ENCODE peak calls at places on chromosomes 16 and 17, in seven cellular contexts. P is breast epithelium, H is sigmoid colon, G is heart left ventricle, O is body of pancreas, E is transverse colon, D is IMR-90. T is an unnamed sample.

GRCh38 chr17:34756670-34757021 is 177.3 kb downstream of the TMEM132E start:
- DNase-seq in P (no peak), H (peak; percentile 56), G (peak; percentile 15), O (no peak), E (no peak), D (no peak), T (no peak)

GRCh38 chr16:73059779-73060178 is 11.9 kb upstream of the ZFHX3 start:
- DNase-seq in P (no peak), H (no peak), G (no peak), O (no peak), E (no peak), D (no peak), T (no peak)

GRCh38 chr16:75648265-75649076 is 898 bp downstream of the TERF2IP start:
- DNase-seq in P (peak; percentile 82), H (peak; percentile 90), G (peak; percentile 86), O (peak; percentile 88), E (peak; percentile 88), D (peak; percentile 65), T (peak; percentile 98)

GRCh38 chr17:69567130-69567529 is 152.6 kb downstream of the MAP2K6 start:
- DNase-seq in P (no peak), H (no peak), G (no peak), O (no peak), E (no peak), D (peak; percentile 31), T (no peak)

GRCh38 chr16:85752511-85753420 is 1.9 kb upstream of the C16orf74 start:
- DNase-seq in P (peak; percentile 87), H (peak; percentile 78), G (peak; percentile 27), O (peak; percentile 86), E (peak; percentile 46), D (peak; percentile 62), T (no peak)

GRCh38 chr17:82942166-82943130 is 102.6 kb upstream of the ZNF750 start:
- DNase-seq in P (peak; percentile 46), H (peak; percentile 50), G (no peak), O (no peak), E (peak; percentile 5), D (no peak), T (peak; percentile 71)

GRCh38 chr17:41308251-41308917 is 725 bp downstream of the KRTAP16-1 start:
- DNase-seq in P (peak; percentile 54), H (no peak), G (peak; percentile 49), O (peak; percentile 34), E (peak; percentile 63), D (no peak), T (no peak)

GRCh38 chr16:52963471-52963870 is 89.2 kb downstream of the CHD9NB start:
- DNase-seq in P (no peak), H (no peak), G (no peak), O (no peak), E (no peak), D (no peak), T (no peak)

GRCh38 chr16:11806721-11807120 is 9.7 kb upstream of the ZC3H7A start:
- DNase-seq in P (no peak), H (no peak), G (no peak), O (no peak), E (no peak), D (peak; percentile 55), T (no peak)

GRCh38 chr17:55269894-55270293 is 5.1 kb downstream of the HLF start:
- DNase-seq in P (no peak), H (no peak), G (no peak), O (no peak), E (no peak), D (no peak), T (no peak)

GRCh38 chr17:55271223-55271571 is 6.4 kb downstream of the HLF start:
- DNase-seq in P (no peak), H (no peak), G (no peak), O (no peak), E (no peak), D (no peak), T (no peak)

GRCh38 chr17:55272711-55273578 is 8.2 kb downstream of the HLF start:
- DNase-seq in P (no peak), H (no peak), G (no peak), O (no peak), E (no peak), D (no peak), T (no peak)

GRCh38 chr17:55273579-55274370 is 9.0 kb downstream of the HLF start:
- DNase-seq in P (no peak), H (peak; percentile 93), G (peak; percentile 70), O (peak; percentile 95), E (peak; percentile 34), D (no peak), T (no peak)

GRCh38 chr17:55271958-55272710 is 7.4 kb downstream of the HLF start:
- DNase-seq in P (no peak), H (no peak), G (no peak), O (no peak), E (no peak), D (no peak), T (no peak)
- H3K4me3 ChIP-seq in P (no peak overlapping the region), H (no peak overlapping the region), G (no peak overlapping the region), O (no peak overlapping the region), E (no peak overlapping the region), D (no peak overlapping the region), T (no peak overlapping the region)

GRCh38 chr17:18314731-18315497 is at the start of the genes SMCR8 and TOP3A:
- DNase-seq in P (peak; percentile 99), H (peak; percentile 99), G (peak; percentile 98), O (peak; percentile 97), E (peak; percentile 98), D (peak; percentile 98), T (peak; percentile 100)
- TF ChIP-seq POLR2A in P (peak; percentile 53), H (peak; percentile 26), G (peak; percentile 34), O (peak; percentile 10), E (peak; percentile 72), D (peak; percentile 90), T (no peak)

GRCh38 chr17:63698381-63698885 is 1.5 kb downstream of the LIMD2 start:
- DNase-seq in P (no peak), H (no peak), G (no peak), O (peak; percentile 47), E (no peak), D (no peak), T (no peak)

GRCh38 chr17:63694974-63695773 is 4.8 kb downstream of the LIMD2 start:
- DNase-seq in P (no peak), H (no peak), G (no peak), O (no peak), E (no peak), D (no peak), T (no peak)

GRCh38 chr17:63697341-63698286 is 2.3 kb downstream of the LIMD2 start:
- DNase-seq in P (no peak), H (no peak), G (no peak), O (peak; percentile 75), E (peak; percentile 83), D (no peak), T (no peak)

GRCh38 chr17:63695889-63696288 is 4.0 kb downstream of the LIMD2 start:
- DNase-seq in P (no peak), H (no peak), G (no peak), O (no peak), E (no peak), D (no peak), T (no peak)

DNA sequence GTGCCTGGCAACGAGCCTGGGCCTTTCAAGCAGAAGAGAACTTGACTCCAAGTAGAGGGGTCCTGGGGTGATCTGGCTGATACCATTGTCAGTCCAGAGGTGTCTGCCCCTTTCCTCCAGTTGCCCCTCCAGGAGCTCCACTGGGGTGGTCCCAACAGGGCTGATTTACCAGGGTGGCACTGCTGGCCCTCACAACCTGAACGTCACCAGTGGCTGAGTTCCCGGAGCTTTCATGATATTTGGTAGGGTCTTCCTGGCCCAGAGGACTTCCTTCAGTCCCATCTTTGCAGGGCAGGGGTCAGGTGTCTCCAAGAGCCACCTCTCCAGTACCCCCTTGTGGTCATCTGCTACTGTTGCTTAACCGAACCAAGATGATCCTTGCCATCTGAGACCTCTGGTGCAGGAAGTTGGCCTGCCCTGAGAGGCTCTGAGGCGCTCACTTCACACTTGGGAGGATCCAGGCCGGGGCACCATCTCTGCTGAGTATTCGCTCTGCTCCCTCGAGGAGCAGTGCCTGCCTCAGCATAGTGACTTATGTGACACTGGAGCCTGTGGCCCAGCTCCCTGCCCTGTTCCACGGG is 3.5 kb downstream of the LIMD2 start:
- DNase-seq in P (no peak), H (no peak), G (no peak), O (peak; percentile 31), E (peak; percentile 28), D (no peak), T (no peak)
- TF ChIP-seq CTCF in P (no peak), H (no peak), G (peak; percentile 18), O (peak; percentile 34), E (peak; percentile 18), D (peak; percentile 39), T (no peak)

GRCh38 chr17:68501074-68501473 is 11.2 kb upstream of the PRKAR1A start:
- DNase-seq in P (no peak), H (no peak), G (no peak), O (no peak), E (no peak), D (no peak), T (no peak)

GRCh38 chr17:68495081-68495480 is 17.1 kb upstream of the PRKAR1A start:
- DNase-seq in P (no peak), H (no peak), G (no peak), O (no peak), E (no peak), D (no peak), T (no peak)

GRCh38 chr17:68499587-68499986 is 12.6 kb upstream of the PRKAR1A start:
- DNase-seq in P (no peak), H (no peak), G (no peak), O (no peak), E (no peak), D (no peak), T (no peak)

GRCh38 chr17:68498479-68499326 is 13.5 kb upstream of the PRKAR1A start:
- DNase-seq in P (no peak), H (no peak), G (peak; percentile 54), O (no peak), E (no peak), D (no peak), T (no peak)

GRCh38 chr17:68497885-68498319 is 14.3 kb upstream of the PRKAR1A start:
- DNase-seq in P (no peak), H (no peak), G (peak; percentile 17), O (peak; percentile 20), E (peak; percentile 68), D (no peak), T (no peak)
- H3K4me3 ChIP-seq in P (no peak overlapping the region), H (no peak overlapping the region), G (no peak overlapping the region), O (no peak overlapping the region), E (no peak overlapping the region), D (no peak overlapping the region), T (no peak overlapping the region)

GRCh38 chr17:50056961-50057330 is 1.0 kb downstream of the ITGA3 start:
- DNase-seq in P (no peak), H (no peak), G (no peak), O (no peak), E (peak; percentile 69), D (peak; percentile 64), T (no peak)
- TF ChIP-seq POLR2A in P (no peak), H (no peak), G (no peak), O (no peak), E (peak; percentile 7), D (no peak), T (no peak)

T was measured in lower leg skin.